ENCODE peak calls at places on chromosomes 4 and X, in four cellular contexts. C is activated CD4-positive, alpha-beta T cell treated with anti-CD3 and anti-CD28 coated beads, Interleukin-2, amount 50 U/mL, for 1 hour; Z is mesothelial cell of epicardium; V is NCI-H1092 treated with DMSO at 0.1 percent for 48 hours. S is an unnamed sample.

GRCh38 chr4:32569844-32570243 is 1849.7 kb downstream of the PCDH7 start:
- DNase-seq in C (no peak), Z (no peak), V (no peak), S (no peak)

GRCh38 chrX:17328837-17329236 is 46.2 kb upstream of the NHS start:
- DNase-seq in C (no peak), Z (no peak), V (peak; percentile 10), S (no peak)

GRCh38 chr4:3851211-3851610 is 85.0 kb downstream of the ADRA2C start:
- DNase-seq in C (no peak), Z (no peak), V (no peak), S (no peak)

GRCh38 chr4:107808572-107808971 is 16.2 kb upstream of the SGMS2 start:
- DNase-seq in C (no peak), Z (no peak), V (no peak), S (no peak)

GRCh38 chrX:30627818-30628652 is 25.2 kb upstream of the GK start:
- DNase-seq in C (no peak), Z (no peak), V (no peak), S (no peak)

GRCh38 chrX:17412692-17413091 is 37.7 kb downstream of the NHS start:
- DNase-seq in C (no peak), Z (no peak), V (no peak), S (no peak)

GRCh38 chr4:33628296-33628695 is 2616.0 kb downstream of the ARAP2 start:
- DNase-seq in C (no peak), Z (no peak), V (no peak), S (no peak)

GRCh38 chr4:3402409-3403103 is 39.2 kb upstream of the HGFAC start:
- DNase-seq in C (no peak), Z (no peak), V (no peak), S (peak; percentile 42)

GRCh38 chrX:116823677-116824076 is 360.9 kb upstream of the CT83 start:
- DNase-seq in C (no peak), Z (no peak), V (no peak), S (no peak)

GRCh38 chr4:8473920-8474590 is 33.5 kb downstream of the TRMT44 start:
- DNase-seq in C (no peak), Z (no peak), V (no peak), S (no peak)

GRCh38 chrX:9197231-9197630 is 163.3 kb upstream of the FAM9B start:
- DNase-seq in C (no peak), Z (no peak), V (no peak), S (no peak)

GRCh38 chr4:10582059-10582686 is 102.4 kb downstream of the CLNK start:
- DNase-seq in C (no peak), Z (no peak), V (peak; percentile 58), S (no peak)

GRCh38 chr4:175034007-175034406 is 115.8 kb downstream of the ADAM29 start:
- DNase-seq in C (no peak), Z (no peak), V (no peak), S (no peak)

S was measured in type B pancreatic cell.